ENCODE peak calls at places on chromosomes 4 and X, in four cellular contexts. Q is A549, N is NCI-H1092, L is GM13976. J is an unnamed sample.

GRCh38 chr4:156638332-156638731 is 333.3 kb downstream of the PDGFC start:
- DNase-seq in L (no peak), N (no peak), Q (no peak), J (no peak)

GRCh38 chrX:79146552-79147390 is 2.3 kb downstream of the GPR174 start:
- DNase-seq in Q (no peak), L (no peak), N (no peak), J (no peak)

GRCh38 chr4:127188847-127189246 is 443.9 kb upstream of the INTU start:
- DNase-seq in L (no peak), N (peak; percentile 40), Q (peak; percentile 1), J (peak; percentile 2)

GRCh38 chr4:82469776-82470345 is 39.5 kb downstream of the ENOPH1 start:
- DNase-seq in N (peak; percentile 33), Q (no peak), L (no peak), J (peak; percentile 50)

GRCh38 chr4:112882286-112882685 is 167.2 kb upstream of the ANK2 start:
- DNase-seq in N (no peak), Q (no peak), L (no peak), J (no peak)

GRCh38 chrX:40366661-40367060 is 214.1 kb upstream of the ATP6AP2 start:
- DNase-seq in Q (no peak), L (no peak), N (no peak), J (no peak)

GRCh38 chr4:86831262-86832090 is 17.7 kb downstream of the SLC10A6 start:
- DNase-seq in N (no peak), Q (peak; percentile 46), L (no peak), J (peak; percentile 88)

GRCh38 chr4:36269116-36269515 is 12.3 kb upstream of the DTHD1 start:
- DNase-seq in N (no peak), L (no peak), Q (no peak), J (no peak)

GRCh38 chrX:134528936-134529335 is 69.0 kb downstream of the HPRT1 start:
- DNase-seq in N (no peak), Q (no peak), L (peak; percentile 36), J (no peak)

GRCh38 chr4:41839945-41840854 is 91.7 kb upstream of the PHOX2B start:
- DNase-seq in N (no peak), Q (no peak), L (peak; percentile 14), J (no peak)

GRCh38 chrX:2965965-2966364 is 36.8 kb upstream of the ARSD start:
- DNase-seq in Q (no peak), N (no peak), L (no peak), J (no peak)

GRCh38 chr4:174157106-174157607 is 126.3 kb downstream of the FBXO8 start:
- DNase-seq in N (no peak), Q (no peak), L (no peak), J (no peak)

GRCh38 chrX:115362334-115363095 is 73.0 kb downstream of the LUZP4 start:
- DNase-seq in L (no peak), N (peak; percentile 8), Q (no peak), J (no peak)

GRCh38 chr4:185020293-185020808 is 2.1 kb downstream of the HELT start:
- DNase-seq in Q (peak; percentile 65), N (no peak), L (no peak), J (no peak)

GRCh38 chrX:31266172-31267076 is 194.6 kb upstream of the FTHL17 start:
- DNase-seq in Q (no peak), N (peak; percentile 21), L (peak; percentile 74), J (peak; percentile 31)

GRCh38 chr4:122583906-122584305 is 37.0 kb downstream of the IL21 start:
- DNase-seq in L (no peak), Q (no peak), N (no peak), J (peak; percentile 8)

GRCh38 chr4:173489514-173489913 is 40.5 kb downstream of the HAND2 start:
- DNase-seq in L (no peak), N (no peak), Q (no peak), J (peak; percentile 80)

GRCh38 chr4:40516651-40517050 is 113.0 kb downstream of the RBM47 start:
- DNase-seq in Q (no peak), N (no peak), L (peak; percentile 38), J (no peak)

GRCh38 chr4:151087467-151087866 is 12.0 kb upstream of the RPS3A start:
- DNase-seq in N (no peak), Q (no peak), L (no peak), J (no peak)

GRCh38 chr4:53371843-53372521 is 5.5 kb upstream of the FIP1L1 start:
- DNase-seq in Q (no peak), N (no peak), L (no peak), J (peak; percentile 4)

GRCh38 chr4:158496030-158496741 is 25.5 kb upstream of the RXFP1 start:
- DNase-seq in N (peak; percentile 2), L (peak; percentile 45), Q (peak; percentile 15), J (no peak)

GRCh38 chrX:121336831-121337421 is 289.5 kb downstream of the GLUD2 start:
- DNase-seq in Q (no peak), L (no peak), N (no peak), J (no peak)

GRCh38 chr4:94532016-94532789 is 80.5 kb downstream of the PDLIM5 start:
- DNase-seq in Q (peak; percentile 49), L (no peak), N (no peak), J (no peak)

GRCh38 chr4:37742149-37742548 is 56.0 kb upstream of the RELL1 start:
- DNase-seq in Q (no peak), N (no peak), L (no peak), J (peak; percentile 11)

GRCh38 chr4:105845559-105845958 is 49.7 kb upstream of the NPNT start:
- DNase-seq in N (no peak), Q (no peak), L (no peak), J (no peak)

GRCh38 chrX:135931644-135932487 is 38.4 kb downstream of the SAGE1 start:
- DNase-seq in Q (peak; percentile 42), L (peak; percentile 23), N (peak; percentile 32), J (peak; percentile 4)

J was measured in HCEC 1CT.